ENCODE peak calls at places on chromosomes 11 and 22, in six cellular contexts. One of them, this sample, is unnamed.

GRCh38 chr11:45141631-45142030 is 4.8 kb upstream of the PRDM11 start:
- DNase-seq in CD4-positive, alpha-beta T cell: no peak
- DNase-seq in brain microvascular endothelial cell: no peak
- DNase-seq in pancreas: no peak
- DNase-seq in hepatocyte: no peak
- DNase-seq in mesendoderm: no peak
- DNase-seq in this sample: no peak

GRCh38 chr11:393219-394033 is 583 bp upstream of the PKP3 start:
- DNase-seq in brain microvascular endothelial cell: peak
- DNase-seq in hepatocyte: peak
- DNase-seq in CD4-positive, alpha-beta T cell: no peak
- DNase-seq in mesendoderm: no peak
- DNase-seq in pancreas: no peak
- DNase-seq in this sample: peak

GRCh38 chr11:81368192-81368591 is 1365.5 kb downstream of the FAM181B start:
- DNase-seq in hepatocyte: no peak
- DNase-seq in pancreas: no peak
- DNase-seq in mesendoderm: no peak
- DNase-seq in CD4-positive, alpha-beta T cell: no peak
- DNase-seq in brain microvascular endothelial cell: no peak
- DNase-seq in this sample: no peak

GRCh38 chr11:120259988-120260565 is 20.1 kb downstream of the POU2F3 start:
- DNase-seq in pancreas: no peak
- DNase-seq in CD4-positive, alpha-beta T cell: no peak
- DNase-seq in hepatocyte: no peak
- DNase-seq in mesendoderm: no peak
- DNase-seq in brain microvascular endothelial cell: no peak
- DNase-seq in this sample: peak

GRCh38 chr22:49358041-49358440 is 469.6 kb downstream of the BRD1 start:
- DNase-seq in mesendoderm: no peak
- DNase-seq in hepatocyte: no peak
- DNase-seq in CD4-positive, alpha-beta T cell: peak
- DNase-seq in pancreas: no peak
- DNase-seq in brain microvascular endothelial cell: no peak
- DNase-seq in this sample: no peak

GRCh38 chr11:102518296-102519094 is 12.1 kb downstream of the MMP7 start:
- DNase-seq in mesendoderm: peak
- DNase-seq in brain microvascular endothelial cell: no peak
- DNase-seq in pancreas: no peak
- DNase-seq in hepatocyte: no peak
- DNase-seq in CD4-positive, alpha-beta T cell: no peak
- DNase-seq in this sample: no peak

GRCh38 chr22:26983311-26983710 is 325.9 kb downstream of the MIAT start:
- DNase-seq in brain microvascular endothelial cell: no peak
- DNase-seq in hepatocyte: no peak
- DNase-seq in pancreas: no peak
- DNase-seq in CD4-positive, alpha-beta T cell: no peak
- DNase-seq in mesendoderm: no peak
- DNase-seq in this sample: no peak

GRCh38 chr22:18970948-18971315 is 34.8 kb upstream of the PRODH start:
- DNase-seq in mesendoderm: peak
- DNase-seq in hepatocyte: no peak
- DNase-seq in pancreas: peak
- DNase-seq in CD4-positive, alpha-beta T cell: no peak
- DNase-seq in brain microvascular endothelial cell: no peak
- DNase-seq in this sample: no peak

GRCh38 chr22:32325416-32325801 is 32.3 kb upstream of the RFPL3 start:
- DNase-seq in mesendoderm: no peak
- DNase-seq in CD4-positive, alpha-beta T cell: no peak
- DNase-seq in brain microvascular endothelial cell: no peak
- DNase-seq in pancreas: no peak
- DNase-seq in hepatocyte: no peak
- DNase-seq in this sample: no peak

GRCh38 chr22:36160499-36160942 is at the start of gene APOL3:
- DNase-seq in CD4-positive, alpha-beta T cell: peak
- DNase-seq in pancreas: no peak
- DNase-seq in brain microvascular endothelial cell: peak
- DNase-seq in hepatocyte: no peak
- DNase-seq in mesendoderm: no peak
- DNase-seq in this sample: no peak

GRCh38 chr11:117816151-117816741 is 8.3 kb downstream of the FXYD2 start:
- DNase-seq in pancreas: peak
- DNase-seq in CD4-positive, alpha-beta T cell: no peak
- DNase-seq in mesendoderm: peak
- DNase-seq in hepatocyte: peak
- DNase-seq in brain microvascular endothelial cell: peak
- DNase-seq in this sample: peak

GRCh38 chr22:27836181-27836580 is 34.6 kb upstream of the MN1 start:
- DNase-seq in mesendoderm: peak
- DNase-seq in hepatocyte: no peak
- DNase-seq in CD4-positive, alpha-beta T cell: no peak
- DNase-seq in brain microvascular endothelial cell: no peak
- DNase-seq in pancreas: no peak
- DNase-seq in this sample: peak

GRCh38 chr11:129192150-129192549 is at the start of gene ARHGAP32:
- DNase-seq in hepatocyte: no peak
- DNase-seq in CD4-positive, alpha-beta T cell: no peak
- DNase-seq in pancreas: no peak
- DNase-seq in mesendoderm: peak
- DNase-seq in brain microvascular endothelial cell: no peak
- DNase-seq in this sample: peak

GRCh38 chr11:110524227-110524626 is 94.5 kb downstream of the FDX1 start:
- DNase-seq in CD4-positive, alpha-beta T cell: no peak
- DNase-seq in hepatocyte: peak
- DNase-seq in pancreas: no peak
- DNase-seq in mesendoderm: no peak
- DNase-seq in brain microvascular endothelial cell: peak
- DNase-seq in this sample: peak

GRCh38 chr11:79087957-79088318 is 352.9 kb downstream of the TENM4 start:
- DNase-seq in mesendoderm: no peak
- DNase-seq in hepatocyte: peak
- DNase-seq in CD4-positive, alpha-beta T cell: no peak
- DNase-seq in brain microvascular endothelial cell: peak
- DNase-seq in pancreas: no peak
- DNase-seq in this sample: no peak

GRCh38 chr11:46006418-46007070 is 84.1 kb downstream of the LARGE2 start:
- DNase-seq in hepatocyte: peak
- DNase-seq in mesendoderm: peak
- DNase-seq in brain microvascular endothelial cell: peak
- DNase-seq in pancreas: peak
- DNase-seq in CD4-positive, alpha-beta T cell: no peak
- DNase-seq in this sample: peak

GRCh38 chr22:36761553-36762240 is 14.2 kb downstream of the IFT27 start:
- DNase-seq in hepatocyte: no peak
- DNase-seq in CD4-positive, alpha-beta T cell: no peak
- DNase-seq in pancreas: no peak
- DNase-seq in mesendoderm: no peak
- DNase-seq in brain microvascular endothelial cell: no peak
- DNase-seq in this sample: no peak

GRCh38 chr22:25172153-25172552 is 27.5 kb upstream of the CRYBB3 start:
- DNase-seq in mesendoderm: peak
- DNase-seq in brain microvascular endothelial cell: no peak
- DNase-seq in pancreas: no peak
- DNase-seq in CD4-positive, alpha-beta T cell: peak
- DNase-seq in hepatocyte: peak
- DNase-seq in this sample: no peak

DNA sequence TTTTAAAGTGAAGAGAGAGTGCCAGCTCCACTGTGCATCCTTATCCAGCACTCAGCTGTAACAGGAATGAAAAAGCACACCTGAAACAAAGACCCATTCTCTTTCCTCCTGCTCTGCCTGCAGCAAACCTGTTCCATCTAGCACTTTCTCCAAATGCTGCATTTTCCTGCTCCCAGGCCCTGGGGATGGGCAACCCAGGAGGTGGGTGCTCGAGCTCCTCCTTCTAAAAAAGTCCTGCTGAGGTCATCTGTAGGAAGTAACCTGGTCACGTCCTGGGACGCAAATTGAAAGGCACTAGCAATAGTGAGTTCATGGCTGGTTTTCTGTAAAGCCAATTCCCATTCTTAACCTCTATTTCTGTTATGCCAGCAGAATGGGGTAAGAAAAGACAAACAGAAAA is 173.7 kb downstream of the MAML2 start:
- DNase-seq in pancreas: peak
- DNase-seq in CD4-positive, alpha-beta T cell: no peak
- DNase-seq in mesendoderm: peak
- DNase-seq in brain microvascular endothelial cell: no peak
- DNase-seq in hepatocyte: no peak
- DNase-seq in this sample: peak
- H3K27ac ChIP-seq in pancreas: peak
- H3K27ac ChIP-seq in CD4-positive, alpha-beta T cell: no peak
- H3K27ac ChIP-seq in mesendoderm: no peak
- H3K27ac ChIP-seq in brain microvascular endothelial cell: peak
- H3K27ac ChIP-seq in hepatocyte: peak
- H3K27ac ChIP-seq in this sample: no peak

GRCh38 chr11:62706841-62707240 is 383 bp downstream of the BSCL2 start:
- DNase-seq in CD4-positive, alpha-beta T cell: no peak
- DNase-seq in hepatocyte: no peak
- DNase-seq in mesendoderm: no peak
- DNase-seq in brain microvascular endothelial cell: no peak
- DNase-seq in pancreas: no peak
- DNase-seq in this sample: no peak
- H3K27ac ChIP-seq in CD4-positive, alpha-beta T cell: no peak
- H3K27ac ChIP-seq in hepatocyte: peak
- H3K27ac ChIP-seq in mesendoderm: peak
- H3K27ac ChIP-seq in brain microvascular endothelial cell: no peak
- H3K27ac ChIP-seq in pancreas: peak
- H3K27ac ChIP-seq in this sample: peak

DNA sequence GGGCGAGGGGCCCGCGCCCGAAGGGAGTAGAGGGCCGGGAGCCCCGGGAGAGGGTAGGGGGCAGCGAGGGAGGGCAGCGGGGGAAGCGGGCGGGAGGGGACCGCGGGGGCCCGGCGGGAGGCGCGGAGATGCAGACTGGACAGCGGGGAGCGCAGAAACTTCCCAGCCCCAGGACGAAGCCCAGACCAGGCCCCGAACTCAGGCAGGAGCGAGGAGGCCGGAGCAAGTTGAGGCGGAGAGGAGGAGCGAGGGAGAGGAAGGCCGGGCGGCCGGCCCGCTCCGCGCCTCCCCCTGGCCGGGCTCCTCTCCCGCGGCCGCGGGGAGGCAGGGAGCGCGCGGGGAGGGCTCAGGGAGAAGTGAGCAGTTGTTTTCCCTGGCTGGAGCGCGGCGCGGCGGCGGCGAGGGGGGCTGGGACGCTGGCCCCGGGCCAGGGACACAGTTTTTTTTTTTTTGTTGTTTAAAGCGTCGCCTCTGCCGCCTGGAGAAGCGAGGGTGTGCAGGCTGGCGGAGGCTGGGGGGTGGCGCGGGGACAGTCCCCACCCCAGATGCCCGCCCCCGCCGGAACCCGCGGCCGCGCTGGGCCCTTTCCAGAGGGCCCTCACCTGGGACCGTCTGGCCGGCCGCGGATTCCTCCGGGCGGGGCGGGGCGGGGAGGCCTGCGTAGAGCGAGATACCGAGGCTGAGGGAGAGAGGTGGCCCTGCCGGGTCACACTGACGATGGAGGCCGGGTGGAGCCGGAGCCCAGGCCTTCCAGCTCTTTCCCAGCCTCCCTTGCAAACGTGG is at the start of gene LTBP3:
- DNase-seq in CD4-positive, alpha-beta T cell: peak
- DNase-seq in brain microvascular endothelial cell: peak
- DNase-seq in pancreas: peak
- DNase-seq in hepatocyte: peak
- DNase-seq in mesendoderm: peak
- DNase-seq in this sample: peak
- H3K27ac ChIP-seq in CD4-positive, alpha-beta T cell: peak
- H3K27ac ChIP-seq in brain microvascular endothelial cell: peak
- H3K27ac ChIP-seq in pancreas: peak
- H3K27ac ChIP-seq in hepatocyte: peak
- H3K27ac ChIP-seq in mesendoderm: peak
- H3K27ac ChIP-seq in this sample: peak

GRCh38 chr22:45335021-45335818 is 25.5 kb downstream of the FAM118A start:
- DNase-seq in CD4-positive, alpha-beta T cell: no peak
- DNase-seq in hepatocyte: no peak
- DNase-seq in mesendoderm: peak
- DNase-seq in pancreas: no peak
- DNase-seq in brain microvascular endothelial cell: no peak
- DNase-seq in this sample: no peak
- H3K27ac ChIP-seq in CD4-positive, alpha-beta T cell: no peak
- H3K27ac ChIP-seq in hepatocyte: no peak
- H3K27ac ChIP-seq in mesendoderm: no peak
- H3K27ac ChIP-seq in pancreas: no peak
- H3K27ac ChIP-seq in brain microvascular endothelial cell: no peak
- H3K27ac ChIP-seq in this sample: no peak

DNA sequence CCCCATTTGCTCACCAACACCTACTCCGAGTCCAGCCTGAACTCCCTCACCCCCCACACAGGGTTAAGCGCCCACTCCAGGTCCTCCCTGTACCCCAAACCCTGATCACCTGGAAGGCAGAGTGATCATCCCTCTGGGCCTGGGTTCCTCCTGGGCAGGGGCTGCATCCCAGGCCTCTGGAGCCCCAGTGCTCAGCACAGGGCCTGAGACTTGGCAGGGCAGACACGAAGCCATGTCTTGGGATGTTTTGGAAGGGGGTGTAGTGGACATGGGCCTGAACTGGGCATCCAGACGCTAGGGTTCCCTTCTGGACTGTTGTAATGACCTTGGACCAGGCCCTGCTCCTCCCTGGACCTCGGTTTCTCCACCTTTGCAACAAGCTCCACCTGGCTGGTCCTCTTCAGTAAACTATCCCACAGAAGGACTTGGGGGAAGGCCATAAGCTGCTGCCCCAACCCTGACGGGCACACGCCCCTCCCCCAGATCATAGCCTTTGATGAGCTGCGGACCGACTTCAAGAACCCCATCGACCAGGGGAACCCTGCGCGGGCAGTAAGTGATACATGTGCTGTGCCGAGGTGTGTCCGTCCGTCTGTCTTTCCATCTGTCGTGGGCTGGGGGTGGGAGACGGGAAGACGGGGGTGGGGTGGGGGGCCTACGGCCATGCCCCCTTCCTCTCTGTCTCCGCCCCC is 3.9 kb downstream of the CNIH2 start:
- DNase-seq in brain microvascular endothelial cell: no peak
- DNase-seq in mesendoderm: no peak
- DNase-seq in CD4-positive, alpha-beta T cell: no peak
- DNase-seq in pancreas: peak
- DNase-seq in hepatocyte: no peak
- DNase-seq in this sample: no peak
- H3K27ac ChIP-seq in brain microvascular endothelial cell: no peak
- H3K27ac ChIP-seq in mesendoderm: no peak
- H3K27ac ChIP-seq in CD4-positive, alpha-beta T cell: no peak
- H3K27ac ChIP-seq in pancreas: no peak
- H3K27ac ChIP-seq in hepatocyte: no peak
- H3K27ac ChIP-seq in this sample: no peak

GRCh38 chr11:15905334-15905733 is 451.0 kb downstream of the SOX6 start:
- DNase-seq in hepatocyte: no peak
- DNase-seq in brain microvascular endothelial cell: no peak
- DNase-seq in pancreas: no peak
- DNase-seq in mesendoderm: no peak
- DNase-seq in CD4-positive, alpha-beta T cell: no peak
- DNase-seq in this sample: no peak

GRCh38 chr11:15901046-15901445 is 455.3 kb downstream of the SOX6 start:
- DNase-seq in brain microvascular endothelial cell: no peak
- DNase-seq in mesendoderm: peak
- DNase-seq in CD4-positive, alpha-beta T cell: no peak
- DNase-seq in hepatocyte: peak
- DNase-seq in pancreas: peak
- DNase-seq in this sample: no peak

GRCh38 chr11:15901790-15902189 is 454.6 kb downstream of the SOX6 start:
- DNase-seq in brain microvascular endothelial cell: no peak
- DNase-seq in CD4-positive, alpha-beta T cell: no peak
- DNase-seq in mesendoderm: no peak
- DNase-seq in pancreas: no peak
- DNase-seq in hepatocyte: peak
- DNase-seq in this sample: no peak

GRCh38 chr11:15905815-15906214 is 450.5 kb downstream of the SOX6 start:
- DNase-seq in hepatocyte: no peak
- DNase-seq in brain microvascular endothelial cell: no peak
- DNase-seq in mesendoderm: no peak
- DNase-seq in pancreas: no peak
- DNase-seq in CD4-positive, alpha-beta T cell: no peak
- DNase-seq in this sample: no peak

GRCh38 chr11:15903246-15903645 is 453.1 kb downstream of the SOX6 start:
- DNase-seq in mesendoderm: peak
- DNase-seq in hepatocyte: peak
- DNase-seq in pancreas: no peak
- DNase-seq in CD4-positive, alpha-beta T cell: no peak
- DNase-seq in brain microvascular endothelial cell: no peak
- DNase-seq in this sample: peak
- H3K27ac ChIP-seq in mesendoderm: no peak
- H3K27ac ChIP-seq in hepatocyte: no peak
- H3K27ac ChIP-seq in pancreas: no peak
- H3K27ac ChIP-seq in CD4-positive, alpha-beta T cell: no peak
- H3K27ac ChIP-seq in brain microvascular endothelial cell: no peak
- H3K27ac ChIP-seq in this sample: no peak